ENCODE peak calls at places on chromosomes 13 and 19, in eight cellular contexts. One of them, this sample, is unnamed.

GRCh38 chr13:22173605-22174004 is 502.7 kb downstream of the FGF9 start:
- DNase-seq in fibroblast of lung: peak; percentile 71
- DNase-seq in NCI-H1105 treated with DMSO at 0.1 percent for 48 hours: no peak
- DNase-seq in NCI-H187: no peak
- DNase-seq in endothelial cell: no peak
- DNase-seq in midbrain: no peak
- DNase-seq in iPS DF 19.7: no peak
- DNase-seq in retina: no peak
- DNase-seq in this sample: no peak

GRCh38 chr19:2431318-2432055 is 4.1 kb upstream of the TIMM13 start:
- DNase-seq in fibroblast of lung: no peak
- DNase-seq in NCI-H1105 treated with DMSO at 0.1 percent for 48 hours: no peak
- DNase-seq in NCI-H187: no peak
- DNase-seq in endothelial cell: no peak
- DNase-seq in midbrain: no peak
- DNase-seq in iPS DF 19.7: no peak
- DNase-seq in retina: no peak
- DNase-seq in this sample: no peak

GRCh38 chr13:36148436-36148835 is 17.3 kb upstream of the DCLK1 start:
- DNase-seq in fibroblast of lung: no peak
- DNase-seq in NCI-H1105 treated with DMSO at 0.1 percent for 48 hours: no peak
- DNase-seq in NCI-H187: no peak
- DNase-seq in endothelial cell: no peak
- DNase-seq in midbrain: no peak
- DNase-seq in iPS DF 19.7: no peak
- DNase-seq in retina: no peak
- DNase-seq in this sample: no peak

GRCh38 chr13:40236566-40237168 is 429.8 kb downstream of the FOXO1 start:
- DNase-seq in fibroblast of lung: peak; percentile 77
- DNase-seq in NCI-H1105 treated with DMSO at 0.1 percent for 48 hours: no peak
- DNase-seq in NCI-H187: no peak
- DNase-seq in endothelial cell: no peak
- DNase-seq in midbrain: no peak
- DNase-seq in iPS DF 19.7: no peak
- DNase-seq in retina: no peak
- DNase-seq in this sample: no peak

GRCh38 chr13:111168116-111168515 is 53.0 kb downstream of the ARHGEF7 start:
- DNase-seq in fibroblast of lung: no peak
- DNase-seq in NCI-H1105 treated with DMSO at 0.1 percent for 48 hours: no peak
- DNase-seq in NCI-H187: no peak
- DNase-seq in endothelial cell: no peak
- DNase-seq in midbrain: no peak
- DNase-seq in iPS DF 19.7: no peak
- DNase-seq in retina: no peak
- DNase-seq in this sample: no peak

GRCh38 chr13:100673376-100673830 is 1.2 kb downstream of the TMTC4 start:
- DNase-seq in fibroblast of lung: no peak
- DNase-seq in NCI-H1105 treated with DMSO at 0.1 percent for 48 hours: no peak
- DNase-seq in NCI-H187: no peak
- DNase-seq in endothelial cell: peak; percentile 31
- DNase-seq in midbrain: no peak
- DNase-seq in iPS DF 19.7: no peak
- DNase-seq in retina: peak; percentile 81
- DNase-seq in this sample: no peak

GRCh38 chr19:49017666-49018351 is 918 bp upstream of the LHB start:
- DNase-seq in fibroblast of lung: peak; percentile 47
- DNase-seq in NCI-H1105 treated with DMSO at 0.1 percent for 48 hours: peak; percentile 51
- DNase-seq in NCI-H187: no peak
- DNase-seq in endothelial cell: peak; percentile 70
- DNase-seq in midbrain: no peak
- DNase-seq in iPS DF 19.7: no peak
- DNase-seq in retina: peak; percentile 65
- DNase-seq in this sample: no peak

GRCh38 chr19:46798713-46799112 is 10.3 kb upstream of the SLC1A5 start:
- DNase-seq in fibroblast of lung: no peak
- DNase-seq in NCI-H1105 treated with DMSO at 0.1 percent for 48 hours: no peak
- DNase-seq in NCI-H187: no peak
- DNase-seq in endothelial cell: no peak
- DNase-seq in midbrain: no peak
- DNase-seq in iPS DF 19.7: no peak
- DNase-seq in retina: no peak
- DNase-seq in this sample: no peak

GRCh38 chr13:34277971-34278370 is 460.0 kb downstream of the RFC3 start:
- DNase-seq in fibroblast of lung: no peak
- DNase-seq in NCI-H1105 treated with DMSO at 0.1 percent for 48 hours: no peak
- DNase-seq in NCI-H187: no peak
- DNase-seq in endothelial cell: no peak
- DNase-seq in midbrain: no peak
- DNase-seq in iPS DF 19.7: no peak
- DNase-seq in retina: peak; percentile 40
- DNase-seq in this sample: no peak

GRCh38 chr19:33290956-33291622 is 11.2 kb downstream of the CEBPA start:
- DNase-seq in fibroblast of lung: no peak
- DNase-seq in NCI-H1105 treated with DMSO at 0.1 percent for 48 hours: no peak
- DNase-seq in NCI-H187: no peak
- DNase-seq in endothelial cell: no peak
- DNase-seq in midbrain: no peak
- DNase-seq in iPS DF 19.7: no peak
- DNase-seq in retina: no peak
- DNase-seq in this sample: no peak

GRCh38 chr19:53285087-53285486 is 17.6 kb upstream of the VN1R4 start:
- DNase-seq in fibroblast of lung: no peak
- DNase-seq in NCI-H1105 treated with DMSO at 0.1 percent for 48 hours: no peak
- DNase-seq in NCI-H187: no peak
- DNase-seq in endothelial cell: no peak
- DNase-seq in midbrain: no peak
- DNase-seq in iPS DF 19.7: no peak
- DNase-seq in retina: no peak
- DNase-seq in this sample: no peak

GRCh38 chr13:21637296-21637695 is 33.3 kb upstream of the MICU2 start:
- DNase-seq in fibroblast of lung: peak; percentile 14
- DNase-seq in NCI-H1105 treated with DMSO at 0.1 percent for 48 hours: peak; percentile 87
- DNase-seq in NCI-H187: peak; percentile 39
- DNase-seq in endothelial cell: no peak
- DNase-seq in midbrain: no peak
- DNase-seq in iPS DF 19.7: no peak
- DNase-seq in retina: no peak
- DNase-seq in this sample: peak; percentile 52